ENCODE peak calls at places on chromosomes 6 and 20, in four cellular contexts. K is LoVo; G is astrocyte; H is activated CD4-positive, alpha-beta T cell treated with anti-CD3 and anti-CD28 coated beads, Interleukin-2, amount 50 U/mL, for 1 hour. W is an unnamed sample.

GRCh38 chr6:156564128-156564806 is 212.9 kb upstream of the ARID1B start:
- DNase-seq in H (peak; percentile 76), K (peak; percentile 67), G (peak; percentile 13), W (peak; percentile 38)

GRCh38 chr6:2047855-2048254 is 197.6 kb downstream of the GMDS start:
- DNase-seq in G (no peak), H (no peak), K (no peak), W (peak; percentile 13)

GRCh38 chr20:60068509-60068908 is 110.3 kb downstream of the CDH26 start:
- DNase-seq in K (no peak), H (no peak), G (no peak), W (no peak)

GRCh38 chr20:11917663-11918062 is at the start of gene BTBD3:
- DNase-seq in G (peak; percentile 73), H (no peak), K (no peak), W (peak; percentile 39)

GRCh38 chr6:152846825-152847224 is 96.2 kb downstream of the VIP start:
- DNase-seq in H (no peak), K (no peak), G (no peak), W (no peak)

GRCh38 chr6:6332873-6333272 is 12.4 kb upstream of the F13A1 start:
- DNase-seq in K (no peak), H (no peak), G (no peak), W (no peak)

GRCh38 chr20:4820833-4821518 is 99.3 kb downstream of the PRND start:
- DNase-seq in G (peak; percentile 68), H (no peak), K (no peak), W (peak; percentile 32)

GRCh38 chr6:138297761-138298298 is 79.5 kb upstream of the PBOV1 start:
- DNase-seq in G (no peak), K (no peak), H (no peak), W (peak; percentile 7)

GRCh38 chr6:105257350-105257749 is 77.5 kb upstream of the POPDC3 start:
- DNase-seq in K (no peak), G (no peak), H (no peak), W (no peak)

GRCh38 chr6:105424177-105424783 is 21.4 kb upstream of the PREP start:
- DNase-seq in G (peak; percentile 26), H (peak; percentile 57), K (peak; percentile 24), W (peak; percentile 50)

GRCh38 chr6:44263357-44264100 is 1.8 kb downstream of the NFKBIE start:
- DNase-seq in H (no peak), G (no peak), K (no peak), W (no peak)

GRCh38 chr6:4516206-4516605 is 260.0 kb upstream of the CDYL start:
- DNase-seq in K (no peak), G (no peak), H (no peak), W (peak; percentile 41)

GRCh38 chr6:55958790-55959189 is 83.4 kb upstream of the BMP5 start:
- DNase-seq in G (no peak), H (no peak), K (no peak), W (no peak)

GRCh38 chr20:48052492-48052870 is 267.2 kb upstream of the SULF2 start:
- DNase-seq in H (no peak), K (no peak), G (peak; percentile 38), W (no peak)